ENCODE peak calls at places on chromosomes 16 and 17, in eight cellular contexts. D is NCI-H2029, Q is neural progenitor cell, M is hepatic stellate cell, U is ACHN, F is amniotic stem cell, R is activated T-helper 1 cell treated with Interleukin-2 at 50 U/mL for 16 hours, J is EH. Z is an unnamed sample.
A peak's percentile ranks its signal among the peaks of the same experiment; 100 is the strongest.

GRCh38 chr17:41907633-41908539 is 10.9 kb downstream of the ACLY start:
- DNase-seq in D (no peak), Q (no peak), M (no peak), U (peak; percentile 99), F (no peak), R (no peak), J (peak; percentile 44), Z (no peak)

GRCh38 chr17:50264263-50265113 is 9.8 kb upstream of the TMEM92 start:
- DNase-seq in D (no peak), Q (peak; percentile 52), M (peak; percentile 83), U (no peak), F (no peak), R (no peak), J (peak; percentile 75), Z (no peak)

GRCh38 chr17:13704333-13704732 is 102.6 kb upstream of the HS3ST3A1 start:
- DNase-seq in D (no peak), Q (no peak), M (peak; percentile 21), U (peak; percentile 45), F (no peak), R (no peak), J (peak; percentile 78), Z (no peak)

GRCh38 chr16:31168848-31169247 is 11.1 kb upstream of the FUS start:
- DNase-seq in D (no peak), Q (no peak), M (no peak), U (no peak), F (no peak), R (no peak), J (no peak), Z (no peak)

GRCh38 chr17:73814070-73814469 is 169.8 kb upstream of the SDK2 start:
- DNase-seq in D (no peak), Q (no peak), M (no peak), U (no peak), F (no peak), R (no peak), J (no peak), Z (no peak)

GRCh38 chr17:75845933-75846700 is 1.9 kb upstream of the UNC13D start:
- DNase-seq in D (no peak), Q (no peak), M (no peak), U (no peak), F (no peak), R (no peak), J (no peak), Z (no peak)

GRCh38 chr17:35700157-35700556 is 31.3 kb upstream of the RASL10B start:
- DNase-seq in D (no peak), Q (no peak), M (no peak), U (no peak), F (no peak), R (no peak), J (no peak), Z (no peak)

GRCh38 chr17:83002118-83002805 is 77.1 kb upstream of the METRNL start:
- DNase-seq in D (no peak), Q (no peak), M (no peak), U (no peak), F (no peak), R (no peak), J (no peak), Z (no peak)

Z was measured in substantia nigra.